ENCODE peak calls at places on chromosomes 11 and 22, in eight cellular contexts. J is stomach, W is fibroblast of pulmonary artery, B is HepG2, F is fibroblast of lung, R is GM13977, U is thoracic aorta, C is esophagus squamous epithelium. M is an unnamed sample.

GRCh38 chr11:34637303-34637702 is 16.4 kb downstream of the EHF start:
- DNase-seq in J (peak), W (no peak), B (no peak), F (no peak), R (no peak), U (no peak), C (no peak), M (no peak)

GRCh38 chr11:71432761-71433647 is 15.2 kb downstream of the DHCR7 start:
- DNase-seq in J (peak), W (no peak), B (no peak), F (no peak), R (no peak), U (no peak), C (no peak), M (no peak)

GRCh38 chr22:47449508-47450270 is 687.2 kb downstream of the TBC1D22A start:
- DNase-seq in J (no peak), W (no peak), B (no peak), F (no peak), R (peak), U (no peak), C (no peak), M (no peak)

GRCh38 chr11:86303257-86303656 is 1.2 kb downstream of the HIKESHI start:
- DNase-seq in J (no peak), W (no peak), B (no peak), F (peak), R (no peak), U (no peak), C (no peak), M (no peak)

GRCh38 chr22:39428597-39429071 is 28.2 kb upstream of the MGAT3 start:
- DNase-seq in J (no peak), W (no peak), B (no peak), F (peak), R (no peak), U (no peak), C (no peak), M (no peak)

GRCh38 chr22:27220349-27220748 is 563.0 kb downstream of the MIAT start:
- DNase-seq in J (no peak), W (peak), B (no peak), F (peak), R (no peak), U (no peak), C (no peak), M (peak)

GRCh38 chr11:107249054-107249453 is 208.6 kb downstream of the CWF19L2 start:
- DNase-seq in J (no peak), W (no peak), B (no peak), F (no peak), R (no peak), U (no peak), C (no peak), M (no peak)

GRCh38 chr11:60844045-60844869 is 2.3 kb downstream of the CCDC86 start:
- DNase-seq in J (no peak), W (no peak), B (no peak), F (peak), R (no peak), U (no peak), C (no peak), M (peak)

GRCh38 chr11:113567097-113567496 is 91.9 kb upstream of the DRD2 start:
- DNase-seq in J (no peak), W (no peak), B (no peak), F (no peak), R (no peak), U (no peak), C (no peak), M (no peak)

GRCh38 chr22:37330200-37331033 is 48.1 kb downstream of the CYTH4 start:
- DNase-seq in J (peak), W (peak), B (peak), F (peak), R (peak), U (no peak), C (no peak), M (peak)

GRCh38 chr11:32884770-32885384 is 7.7 kb upstream of the QSER1 start:
- DNase-seq in J (no peak), W (peak), B (no peak), F (peak), R (no peak), U (no peak), C (no peak), M (peak)

GRCh38 chr22:26998134-26998533 is 340.7 kb downstream of the MIAT start:
- DNase-seq in J (no peak), W (peak), B (no peak), F (no peak), R (no peak), U (no peak), C (no peak), M (no peak)

GRCh38 chr22:49862408-49862776 is 8.7 kb downstream of the ZBED4 start:
- DNase-seq in J (no peak), W (peak), B (no peak), F (peak), R (no peak), U (no peak), C (no peak), M (no peak)

GRCh38 chr11:48096588-48097525 is 116.5 kb downstream of the PTPRJ start:
- DNase-seq in J (no peak), W (peak), B (peak), F (peak), R (no peak), U (no peak), C (no peak), M (peak)

GRCh38 chr11:69553416-69554357 is 72.2 kb downstream of the LINC01488 start:
- DNase-seq in J (no peak), W (no peak), B (no peak), F (no peak), R (no peak), U (no peak), C (no peak), M (no peak)

GRCh38 chr11:94145431-94145830 is 16.8 kb downstream of the PANX1 start:
- DNase-seq in J (no peak), W (no peak), B (no peak), F (no peak), R (no peak), U (no peak), C (no peak), M (no peak)

GRCh38 chr11:11841121-11841604 is 609 bp upstream of the USP47 start:
- DNase-seq in J (peak), W (peak), B (peak), F (peak), R (no peak), U (no peak), C (no peak), M (no peak)

GRCh38 chr11:62398011-62398994 is 20.5 kb upstream of the SCGB1A1 start:
- DNase-seq in J (no peak), W (peak), B (peak), F (peak), R (no peak), U (no peak), C (no peak), M (no peak)

GRCh38 chr11:62337682-62338181 is 484 bp downstream of the ASRGL1 start:
- DNase-seq in J (peak), W (peak), B (no peak), F (peak), R (no peak), U (no peak), C (no peak), M (no peak)

GRCh38 chr11:9015677-9016076 is 11.9 kb upstream of the NRIP3 start:
- DNase-seq in J (peak), W (peak), B (peak), F (peak), R (peak), U (no peak), C (peak), M (peak)

GRCh38 chr22:46374663-46375474 is 39.4 kb downstream of the TRMU start:
- DNase-seq in J (peak), W (no peak), B (no peak), F (no peak), R (no peak), U (no peak), C (no peak), M (peak)

GRCh38 chr22:46245515-46245914 is 4.6 kb downstream of the CDPF1 start:
- DNase-seq in J (no peak), W (peak), B (no peak), F (no peak), R (no peak), U (no peak), C (no peak), M (no peak)

GRCh38 chr22:32781695-32782094 is 19.8 kb upstream of the TIMP3 start:
- DNase-seq in J (no peak), W (peak), B (no peak), F (no peak), R (no peak), U (no peak), C (no peak), M (no peak)

GRCh38 chr11:114321621-114322257 is 25.5 kb downstream of the NNMT start:
- DNase-seq in J (no peak), W (peak), B (no peak), F (peak), R (no peak), U (no peak), C (no peak), M (peak)

GRCh38 chr11:46429709-46430108 is 38.1 kb upstream of the CHRM4 start:
- DNase-seq in J (no peak), W (no peak), B (no peak), F (no peak), R (no peak), U (no peak), C (no peak), M (no peak)

GRCh38 chr11:22785251-22785650 is 44.4 kb downstream of the SVIP start:
- DNase-seq in J (no peak), W (peak), B (no peak), F (peak), R (no peak), U (no peak), C (no peak), M (peak)

GRCh38 chr22:50627452-50627913 is 469 bp downstream of the ARSA start:
- DNase-seq in J (peak), W (no peak), B (peak), F (no peak), R (no peak), U (no peak), C (no peak), M (no peak)

GRCh38 chr11:68461284-68461861 is 821 bp downstream of the PPP6R3 start:
- DNase-seq in J (no peak), W (peak), B (no peak), F (peak), R (no peak), U (no peak), C (no peak), M (peak)

GRCh38 chr11:107741044-107741823 is 29.4 kb upstream of the SLN start:
- DNase-seq in J (no peak), W (peak), B (peak), F (no peak), R (peak), U (no peak), C (no peak), M (peak)

GRCh38 chr11:47494996-47495855 is 46.3 kb upstream of the RAPSN start:
- DNase-seq in J (no peak), W (peak), B (no peak), F (no peak), R (no peak), U (no peak), C (no peak), M (no peak)

GRCh38 chr11:123470862-123471261 is 40.8 kb downstream of the GRAMD1B start:
- DNase-seq in J (no peak), W (no peak), B (no peak), F (no peak), R (no peak), U (no peak), C (no peak), M (no peak)

GRCh38 chr11:65185869-65186341 is 4.2 kb downstream of the CAPN1 start:
- DNase-seq in J (no peak), W (no peak), B (no peak), F (no peak), R (no peak), U (no peak), C (no peak), M (no peak)
- TF ChIP-seq CTCF in J (no peak), W (no peak), B (peak), F (peak), R (peak), U (no peak), C (no peak), M (peak)

GRCh38 chr11:75574698-75575265 is 12.7 kb downstream of the SERPINH1 start:
- DNase-seq in J (no peak), W (no peak), B (no peak), F (no peak), R (no peak), U (no peak), C (no peak), M (no peak)

GRCh38 chr11:75576017-75576416 is 14.0 kb downstream of the SERPINH1 start:
- DNase-seq in J (no peak), W (no peak), B (no peak), F (no peak), R (no peak), U (no peak), C (no peak), M (no peak)

GRCh38 chr11:75576445-75577049 is 14.5 kb downstream of the SERPINH1 start:
- DNase-seq in J (peak), W (peak), B (no peak), F (peak), R (peak), U (no peak), C (no peak), M (peak)

GRCh38 chr11:75578977-75579376 is 16.9 kb downstream of the SERPINH1 start:
- DNase-seq in J (no peak), W (no peak), B (no peak), F (no peak), R (no peak), U (no peak), C (no peak), M (no peak)

GRCh38 chr11:75577198-75577597 is 15.1 kb downstream of the SERPINH1 start:
- DNase-seq in J (peak), W (no peak), B (no peak), F (no peak), R (peak), U (no peak), C (no peak), M (peak)
- TF ChIP-seq CTCF in J (peak), W (peak), B (peak), F (peak), R (peak), U (peak), C (no peak), M (peak)

GRCh38 chr11:132186193-132186592 is 815.8 kb downstream of the NTM start:
- DNase-seq in J (no peak), W (no peak), B (no peak), F (no peak), R (no peak), U (no peak), C (no peak), M (no peak)

GRCh38 chr11:132187391-132187790 is 817.0 kb downstream of the NTM start:
- DNase-seq in J (no peak), W (no peak), B (no peak), F (no peak), R (no peak), U (no peak), C (no peak), M (no peak)

GRCh38 chr11:132184079-132184478 is 813.7 kb downstream of the NTM start:
- DNase-seq in J (no peak), W (no peak), B (no peak), F (no peak), R (no peak), U (no peak), C (no peak), M (no peak)

GRCh38 chr11:132187814-132188213 is 817.4 kb downstream of the NTM start:
- DNase-seq in J (no peak), W (peak), B (no peak), F (peak), R (no peak), U (no peak), C (no peak), M (no peak)

GRCh38 chr11:132186699-132187098 is 816.3 kb downstream of the NTM start:
- DNase-seq in J (no peak), W (no peak), B (no peak), F (no peak), R (no peak), U (no peak), C (no peak), M (no peak)
- TF ChIP-seq CTCF in J (no peak), W (peak), B (peak), F (peak), R (peak), U (no peak), C (no peak), M (peak)

GRCh38 chr11:450809-451451 is 851 bp downstream of the PTDSS2 start:
- DNase-seq in J (peak), W (peak), B (peak), F (peak), R (peak), U (no peak), C (peak), M (peak)
- TF ChIP-seq CTCF in J (no peak), W (no peak), B (peak), F (no peak), R (peak), U (no peak), C (peak), M (peak)

DNA sequence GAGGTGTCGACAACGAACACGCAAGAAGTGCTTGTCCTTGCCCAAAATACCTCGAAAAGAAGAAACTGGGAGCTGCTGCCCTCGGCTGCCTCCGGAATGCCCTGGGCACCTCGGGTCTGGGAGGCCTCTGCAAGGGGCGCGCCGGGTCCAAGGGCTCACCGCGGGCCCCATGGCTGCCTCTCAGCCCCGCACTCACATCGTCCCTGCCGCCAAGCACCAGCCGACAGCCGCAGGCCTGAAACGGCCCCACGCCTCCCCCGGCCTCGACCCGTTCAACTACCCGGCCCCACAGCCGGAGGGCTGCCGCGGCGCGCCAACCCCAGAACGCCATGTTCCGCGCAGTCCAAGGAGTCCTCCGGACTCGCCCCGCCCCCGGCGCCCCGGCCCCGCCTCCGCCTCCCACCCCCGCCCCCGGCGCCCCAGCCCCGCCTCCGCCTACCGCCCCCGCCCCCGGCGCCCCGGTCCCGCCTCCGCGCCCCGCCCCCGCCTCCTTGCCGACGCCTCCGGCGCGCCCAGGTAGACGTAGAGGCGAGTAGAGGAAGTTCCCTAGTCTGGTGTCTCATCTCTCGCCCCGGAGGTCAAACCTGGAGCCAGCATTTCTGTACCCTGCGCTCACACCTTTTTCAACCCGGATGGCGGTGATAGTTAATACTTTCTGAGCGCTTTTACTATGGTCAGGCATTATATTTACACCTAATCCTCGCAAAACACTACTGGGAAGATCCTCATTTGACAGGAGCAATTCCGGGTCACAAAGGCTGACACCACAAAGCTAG is at the start of gene SIRT3:
- DNase-seq in J (peak), W (peak), B (peak), F (peak), R (peak), U (peak), C (peak), M (peak)
- TF ChIP-seq CTCF in J (peak), W (no peak), B (no peak), F (no peak), R (no peak), U (peak), C (no peak), M (peak)